ENCODE peak calls at places on chromosomes 4 and X, in four cellular contexts. E is MM.1S, C is K562, U is GM23248. Z is an unnamed sample.

GRCh38 chr4:3449047-3449573 is 7.3 kb downstream of the HGFAC start:
- DNase-seq in E (no peak), C (no peak), U (no peak), Z (no peak)

GRCh38 chr4:79364048-79364447 is 38.2 kb upstream of the NAA11 start:
- DNase-seq in E (no peak), C (no peak), U (no peak), Z (no peak)

GRCh38 chr4:13990596-13991589 is 363.4 kb upstream of the BOD1L1 start:
- DNase-seq in E (no peak), C (no peak), U (no peak), Z (no peak)

GRCh38 chr4:65337371-65337770 is 332.9 kb downstream of the EPHA5 start:
- DNase-seq in E (no peak), C (no peak), U (no peak), Z (no peak)

GRCh38 chr4:154329939-154330338 is 161.7 kb downstream of the DCHS2 start:
- DNase-seq in E (no peak), C (no peak), U (peak), Z (no peak)

GRCh38 chrX:119251381-119251780 is 15.3 kb downstream of the PGRMC1 start:
- DNase-seq in E (no peak), C (no peak), U (no peak), Z (no peak)

GRCh38 chr4:11548529-11549176 is 120.0 kb upstream of the HS3ST1 start:
- DNase-seq in E (peak), C (no peak), U (no peak), Z (peak)

GRCh38 chrX:63115196-63115595 is 235.9 kb downstream of the SPIN4 start:
- DNase-seq in E (no peak), C (no peak), U (no peak), Z (no peak)

GRCh38 chr4:148349153-148349552 is 93.1 kb downstream of the NR3C2 start:
- DNase-seq in E (no peak), C (no peak), U (no peak), Z (no peak)

GRCh38 chr4:66649236-66649635 is 896.1 kb downstream of the CENPC start:
- DNase-seq in E (no peak), C (no peak), U (no peak), Z (no peak)

GRCh38 chr4:95761871-95762270 is 78.0 kb upstream of the PDHA2 start:
- DNase-seq in E (no peak), C (no peak), U (no peak), Z (no peak)

GRCh38 chr4:137994858-137995257 is 247.3 kb downstream of the SLC7A11 start:
- DNase-seq in E (no peak), C (no peak), U (peak), Z (no peak)

DNA sequence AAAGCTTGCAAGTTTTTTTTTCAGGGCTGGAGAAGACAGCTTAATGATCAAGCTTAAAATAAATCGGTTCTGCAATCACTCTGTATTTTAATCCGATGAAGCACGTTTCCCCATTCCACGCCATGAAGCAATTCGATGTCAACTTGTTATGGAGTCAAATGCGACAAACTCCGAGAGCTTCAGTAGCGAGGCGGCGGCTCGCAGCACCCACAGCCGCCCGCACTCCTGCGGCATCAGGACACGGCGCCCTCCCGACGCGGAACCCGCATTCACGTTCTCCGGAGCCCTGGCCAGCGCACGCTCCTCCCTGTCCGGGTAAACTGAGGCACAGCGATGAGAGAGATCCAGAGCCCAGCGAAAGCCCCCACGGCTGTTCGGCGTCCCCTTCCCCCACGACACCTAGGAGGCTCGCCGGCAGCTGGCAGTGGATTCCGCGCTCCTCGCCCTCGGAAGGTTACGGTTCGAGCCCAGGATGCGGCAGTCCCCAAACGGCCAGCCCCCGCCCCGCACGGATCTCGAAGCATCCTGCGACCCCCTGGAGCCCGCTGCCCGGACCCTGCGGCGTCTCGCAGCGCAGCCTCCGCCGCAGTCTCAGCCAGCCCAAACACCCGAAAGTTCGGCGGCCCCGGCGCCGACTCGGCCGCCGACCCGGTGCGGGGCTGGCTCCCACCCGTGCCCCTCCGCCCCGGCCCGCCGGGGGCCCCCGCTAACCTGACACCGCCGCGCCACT is 507 bp downstream of the MFAP3L start:
- DNase-seq in E (no peak), C (no peak), U (peak), Z (no peak)
- TF ChIP-seq EZH2 in E (no peak), C (no peak), U (no peak), Z (peak)

GRCh38 chr4:89295415-89295927 is 12.1 kb downstream of the GPRIN3 start:
- DNase-seq in E (no peak), C (no peak), U (no peak), Z (no peak)
- H3K9ac ChIP-seq in E (peak), C (no peak), U (no peak), Z (no peak)

DNA sequence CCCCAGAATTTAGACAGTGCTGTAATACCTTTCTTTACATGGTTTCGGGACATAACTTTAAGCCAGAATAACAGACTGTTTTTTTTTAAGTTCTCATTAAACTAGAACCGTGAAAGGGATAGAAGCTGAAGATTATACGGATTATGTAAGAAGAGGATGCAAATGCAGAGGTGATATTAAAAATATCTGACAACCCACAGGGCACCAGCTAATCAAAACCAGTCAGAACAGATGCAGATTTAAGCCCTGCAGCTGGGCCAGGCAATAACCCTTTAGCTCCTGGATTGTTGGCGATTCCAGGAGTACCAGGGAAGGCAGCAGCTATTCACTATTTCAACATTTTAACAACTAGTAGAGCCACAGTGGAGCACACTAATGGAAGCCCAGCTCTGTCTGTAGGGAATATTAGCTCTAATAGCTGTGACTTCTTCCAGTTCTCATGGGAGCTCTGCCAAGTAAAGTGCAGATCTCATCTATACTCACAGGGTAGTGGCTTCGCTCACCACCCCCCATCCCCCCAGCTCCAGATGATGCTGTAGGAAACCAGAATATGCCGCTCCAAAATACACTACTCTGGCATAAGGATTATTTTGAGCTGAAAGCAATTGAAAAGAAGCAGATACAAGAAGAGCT is 13.9 kb downstream of the SCD5 start:
- DNase-seq in E (no peak), C (no peak), U (peak), Z (no peak)
- TF ChIP-seq EZH2 in E (no peak), C (no peak), U (no peak), Z (no peak)

DNA sequence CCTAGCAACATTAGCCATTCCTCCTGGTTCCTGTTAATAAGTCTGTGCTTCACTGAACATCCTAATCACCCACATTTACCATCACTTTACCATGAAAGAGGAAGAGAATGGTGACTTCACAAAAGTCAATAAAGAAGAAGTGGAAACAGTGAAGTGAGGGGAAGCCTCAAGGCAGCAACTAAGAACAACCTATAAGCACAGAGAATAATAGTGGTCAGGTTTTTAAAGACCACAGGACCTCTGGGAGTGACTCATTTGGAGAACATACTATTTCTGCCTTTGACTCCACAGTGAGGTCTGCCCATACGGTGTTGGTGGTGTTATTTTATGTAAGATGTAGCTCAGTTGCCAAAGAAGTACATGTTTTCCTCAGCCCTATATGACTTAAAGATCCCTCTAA is 86.0 kb upstream of the TET2 start:
- DNase-seq in E (peak), C (no peak), U (no peak), Z (no peak)
- H3K9ac ChIP-seq in E (peak), C (no peak), U (no peak), Z (no peak)

GRCh38 chr4:173237722-173238121 is 69.1 kb downstream of the GALNT7 start:
- DNase-seq in E (no peak), C (no peak), U (no peak), Z (no peak)
- TF ChIP-seq EZH2 in E (no peak), C (no peak), U (no peak), Z (no peak)

DNA sequence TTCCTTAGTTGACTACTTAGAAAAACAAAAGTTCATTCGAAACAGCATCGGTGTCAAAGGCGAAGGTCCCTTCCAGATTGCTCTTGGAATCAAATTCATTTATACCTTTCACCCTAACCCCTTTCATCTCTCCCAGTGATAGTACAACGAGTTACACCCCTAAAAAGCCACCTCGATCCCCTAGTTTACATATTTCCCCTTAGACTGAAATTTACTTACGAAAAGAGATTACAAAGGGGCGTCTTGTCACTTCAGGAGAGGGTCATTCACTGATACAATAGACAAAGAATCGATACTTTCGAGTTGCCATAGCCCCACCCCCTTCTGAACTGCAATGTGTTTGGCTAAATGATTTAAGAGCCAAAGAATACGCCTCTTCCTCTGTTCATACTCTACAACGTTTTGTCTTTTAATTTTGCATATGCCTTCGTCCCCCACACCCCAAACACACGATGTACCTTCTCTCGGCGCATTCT is 88.3 kb downstream of the HPRT1 start:
- DNase-seq in E (peak), C (no peak), U (peak), Z (no peak)
- H3K9ac ChIP-seq in E (peak), C (peak), U (peak), Z (peak)